ENCODE peak calls at places on chromosomes 4 and X, in four cellular contexts. M is left ventricle myocardium inferior, T is AG04450, K is MM.1S. Y is an unnamed sample.

GRCh38 chr4:181536196-181536746 is 706.9 kb upstream of the TENM3 start:
- DNase-seq in T (no peak), K (no peak), M (no peak), Y (no peak)

GRCh38 chr4:140813804-140814203 is 57.6 kb upstream of the TBC1D9 start:
- DNase-seq in T (no peak), K (no peak), M (no peak), Y (no peak)

GRCh38 chr4:114223580-114223979 is 244.1 kb upstream of the ARSJ start:
- DNase-seq in T (no peak), M (no peak), K (no peak), Y (no peak)

GRCh38 chr4:65217179-65217578 is 453.1 kb downstream of the EPHA5 start:
- DNase-seq in T (no peak), K (no peak), M (no peak), Y (no peak)

GRCh38 chr4:37450309-37450708 is 205.8 kb downstream of the NWD2 start:
- DNase-seq in T (no peak), K (no peak), M (no peak), Y (no peak)

GRCh38 chr4:14168919-14169318 is 541.4 kb upstream of the BOD1L1 start:
- DNase-seq in T (peak), K (no peak), M (peak), Y (no peak)

GRCh38 chr4:41537267-41537890 is 578 bp upstream of the LIMCH1 start:
- DNase-seq in T (no peak), K (no peak), M (no peak), Y (no peak)

GRCh38 chr4:38190717-38191178 is 230.6 kb downstream of the PTTG2 start:
- DNase-seq in K (no peak), T (no peak), M (peak), Y (no peak)

GRCh38 chrX:25049971-25050370 is 34.2 kb upstream of the ARX start:
- DNase-seq in K (no peak), M (no peak), T (no peak), Y (no peak)

GRCh38 chrX:23332101-23332887 is 2.4 kb upstream of the PTCHD1 start:
- DNase-seq in K (no peak), M (no peak), T (no peak), Y (peak)

GRCh38 chrX:8037593-8038348 is 110.6 kb upstream of the PNPLA4 start:
- DNase-seq in M (no peak), T (no peak), K (peak), Y (no peak)

GRCh38 chr4:114384629-114385028 is 214.0 kb upstream of the UGT8 start:
- DNase-seq in M (no peak), K (peak), T (peak), Y (peak)

GRCh38 chr4:147513952-147514351 is 33.1 kb downstream of the EDNRA start:
- DNase-seq in K (no peak), T (no peak), M (no peak), Y (no peak)

GRCh38 chr4:100632163-100632562 is 114.3 kb upstream of the EMCN start:
- DNase-seq in T (no peak), K (no peak), M (no peak), Y (no peak)

GRCh38 chr4:75777589-75777988 is 53.2 kb downstream of the USO1 start:
- DNase-seq in M (no peak), K (no peak), T (no peak), Y (no peak)

GRCh38 chr4:110514889-110515479 is 39.0 kb downstream of the ENPEP start:
- DNase-seq in T (no peak), K (peak), M (no peak), Y (peak)

GRCh38 chrX:115344885-115345653 is 55.6 kb downstream of the LUZP4 start:
- DNase-seq in T (peak), M (peak), K (peak), Y (no peak)
- TF ChIP-seq CTCF in T (peak), M (no peak), K (no peak), Y (no peak)

GRCh38 chrX:71098302-71098701 is 2.7 kb downstream of the FOXO4 start:
- DNase-seq in M (peak), T (no peak), K (peak), Y (peak)
- TF ChIP-seq CTCF in M (peak), T (peak), K (peak), Y (peak)

GRCh38 chr4:52093466-52093865 is 42.4 kb downstream of the SPATA18 start:
- DNase-seq in M (no peak), T (no peak), K (no peak), Y (no peak)

GRCh38 chr4:52095374-52095773 is 44.3 kb downstream of the SPATA18 start:
- DNase-seq in K (no peak), M (no peak), T (no peak), Y (no peak)

GRCh38 chr4:52096048-52096447 is 44.9 kb downstream of the SPATA18 start:
- DNase-seq in T (no peak), K (no peak), M (no peak), Y (no peak)

GRCh38 chr4:52094746-52095145 is 43.6 kb downstream of the SPATA18 start:
- DNase-seq in M (no peak), T (no peak), K (no peak), Y (no peak)

GRCh38 chr4:52091811-52092210 is 40.7 kb downstream of the SPATA18 start:
- DNase-seq in M (no peak), T (peak), K (no peak), Y (no peak)
- TF ChIP-seq CTCF in M (no peak), T (no peak), K (no peak), Y (no peak)

GRCh38 chrX:18934708-18935107 is 49.2 kb downstream of the PHKA2 start:
- DNase-seq in K (no peak), T (no peak), M (no peak), Y (no peak)

GRCh38 chrX:18933611-18934010 is 50.3 kb downstream of the PHKA2 start:
- DNase-seq in T (no peak), M (no peak), K (no peak), Y (no peak)

GRCh38 chrX:18935893-18936292 is 48.0 kb downstream of the PHKA2 start:
- DNase-seq in M (no peak), T (no peak), K (no peak), Y (no peak)

GRCh38 chrX:18929775-18930174 is 54.1 kb downstream of the PHKA2 start:
- DNase-seq in K (no peak), T (no peak), M (no peak), Y (no peak)

GRCh38 chrX:18931972-18932371 is 51.9 kb downstream of the PHKA2 start:
- DNase-seq in K (peak), T (no peak), M (no peak), Y (no peak)
- TF ChIP-seq CTCF in K (peak), T (peak), M (peak), Y (peak)

GRCh38 chrX:119694601-119695534 is 1.9 kb upstream of the SEPTIN6 start:
- DNase-seq in T (no peak), M (no peak), K (no peak), Y (no peak)

GRCh38 chrX:119690921-119691716 is 1.8 kb downstream of the SEPTIN6 start:
- DNase-seq in T (no peak), K (peak), M (no peak), Y (no peak)

GRCh38 chrX:119693032-119693995 is at the start of gene SEPTIN6:
- DNase-seq in T (no peak), K (peak), M (peak), Y (peak)

GRCh38 chrX:119693996-119694451 is 1.1 kb upstream of the SEPTIN6 start:
- DNase-seq in M (no peak), T (no peak), K (no peak), Y (no peak)

GRCh38 chrX:119692241-119693031 is 532 bp downstream of the SEPTIN6 start:
- DNase-seq in T (no peak), K (peak), M (peak), Y (peak)
- TF ChIP-seq CTCF in T (peak), K (peak), M (no peak), Y (no peak)

GRCh38 chr4:81404294-81404693 is 67.4 kb downstream of the RASGEF1B start:
- DNase-seq in T (no peak), M (no peak), K (no peak), Y (no peak)
- TF ChIP-seq CTCF in T (peak), M (no peak), K (no peak), Y (no peak)

GRCh38 chr4:53014881-53015280 is 152.8 kb downstream of the RASL11B start:
- DNase-seq in K (no peak), M (no peak), T (no peak), Y (no peak)
- TF ChIP-seq CTCF in K (no peak), M (no peak), T (no peak), Y (no peak)

GRCh38 chrX:51641421-51642021 is 22.8 kb upstream of the CENPVL3 start:
- DNase-seq in T (peak), M (no peak), K (peak), Y (peak)
- TF ChIP-seq CTCF in T (peak), M (peak), K (peak), Y (peak)

GRCh38 chr4:7068279-7068842 is 497 bp upstream of the GRPEL1 start:
- DNase-seq in T (no peak), K (no peak), M (no peak), Y (no peak)
- TF ChIP-seq CTCF in T (no peak), K (no peak), M (no peak), Y (no peak)